ENCODE peak calls at places on chromosomes 16 and 17, in six cellular contexts. M is substantia nigra; H is T47D; Q is nephron progenitor cell; I is left colon; E is stimulated activated CD8-positive, alpha-beta memory T cell treated with anti-CD3 and anti-CD28 coated beads, Interleukin-4, amount 100 ng/mL, for 1 hour. F is an unnamed sample.

GRCh38 chr17:51441431-51441830 is 181.1 kb downstream of the UTP18 start:
- DNase-seq in M (no peak), H (no peak), Q (no peak), I (no peak), E (no peak), F (no peak)

GRCh38 chr17:48246623-48247022 is 139.1 kb downstream of the SNX11 start:
- DNase-seq in M (no peak), H (no peak), Q (no peak), I (no peak), E (no peak), F (no peak)

GRCh38 chr16:67548265-67549126 is 13.8 kb upstream of the CTCF start:
- DNase-seq in M (no peak), H (no peak), Q (no peak), I (no peak), E (no peak), F (peak)

GRCh38 chr16:62190426-62190825 is 154.2 kb upstream of the CDH8 start:
- DNase-seq in M (no peak), H (no peak), Q (peak), I (no peak), E (no peak), F (peak)

GRCh38 chr17:73693016-73693545 is 48.8 kb upstream of the SDK2 start:
- DNase-seq in M (no peak), H (no peak), Q (no peak), I (no peak), E (no peak), F (no peak)

GRCh38 chr17:50206604-50207293 is 5.3 kb upstream of the COL1A1 start:
- DNase-seq in M (no peak), H (no peak), Q (peak), I (peak), E (no peak), F (no peak)

GRCh38 chr17:56222255-56222654 is 69.0 kb downstream of the ANKFN1 start:
- DNase-seq in M (no peak), H (no peak), Q (no peak), I (no peak), E (no peak), F (no peak)

GRCh38 chr16:30721167-30721566 is 22.2 kb downstream of the SRCAP start:
- DNase-seq in M (no peak), H (no peak), Q (no peak), I (no peak), E (no peak), F (no peak)

GRCh38 chr17:17570207-17570797 is 21.2 kb downstream of the PEMT start:
- DNase-seq in M (no peak), H (peak), Q (peak), I (peak), E (no peak), F (peak)

GRCh38 chr17:74768069-74768762 is 7.9 kb downstream of the NAT9 start:
- DNase-seq in M (peak), H (no peak), Q (no peak), I (no peak), E (no peak), F (no peak)

GRCh38 chr17:5571281-5571680 is 13.0 kb downstream of the NLRP1 start:
- DNase-seq in M (no peak), H (no peak), Q (no peak), I (no peak), E (no peak), F (no peak)

GRCh38 chr17:27226611-27227234 is 67.2 kb upstream of the WSB1 start:
- DNase-seq in M (no peak), H (no peak), Q (no peak), I (no peak), E (no peak), F (no peak)

GRCh38 chr16:57765160-57765728 is 29.7 kb downstream of the KATNB1 start:
- DNase-seq in M (no peak), H (no peak), Q (no peak), I (no peak), E (no peak), F (no peak)